ENCODE peak calls at places on chromosomes 5 and 9, in nine cellular contexts. Z is SK-MEL-5; Q is NCI-H774; J is stimulated activated CD4-positive, alpha-beta T cell treated with anti-CD3 and anti-CD28 coated beads, Interleukin-2, amount 100 ng/mL, for 48 hours; R is HCT116; F is CD4-positive, alpha-beta memory T cell; U is WTC11; P is spleen; A is AG10803. G is an unnamed sample.

GRCh38 chr9:121316852-121317373 is 49.0 kb downstream of the GSN start:
- DNase-seq in Z (no peak), Q (no peak), J (no peak), R (no peak), F (no peak), U (no peak), P (peak), A (no peak), G (no peak)

GRCh38 chr9:97528529-97529230 is 27.2 kb downstream of the TMOD1 start:
- DNase-seq in Z (peak), Q (no peak), J (no peak), R (no peak), F (no peak), U (peak), P (no peak), A (no peak), G (no peak)

GRCh38 chr9:5953743-5954707 is 61.4 kb downstream of the RANBP6 start:
- DNase-seq in Z (peak), Q (peak), J (no peak), R (no peak), F (no peak), U (no peak), P (no peak), A (no peak), G (no peak)

GRCh38 chr5:154765396-154765925 is 10.3 kb downstream of the LARP1 start:
- DNase-seq in Z (no peak), Q (no peak), J (no peak), R (no peak), F (no peak), U (no peak), P (no peak), A (no peak), G (no peak)

GRCh38 chr5:151699071-151699901 is 12.6 kb upstream of the SPARC start:
- DNase-seq in Z (no peak), Q (no peak), J (no peak), R (no peak), F (no peak), U (no peak), P (no peak), A (peak), G (no peak)

GRCh38 chr5:139961435-139962157 is 81.5 kb downstream of the NRG2 start:
- DNase-seq in Z (no peak), Q (no peak), J (no peak), R (no peak), F (no peak), U (no peak), P (no peak), A (no peak), G (no peak)

GRCh38 chr5:65137631-65138030 is 344.1 kb downstream of the ADAMTS6 start:
- DNase-seq in Z (no peak), Q (no peak), J (no peak), R (no peak), F (no peak), U (no peak), P (no peak), A (no peak), G (no peak)

GRCh38 chr5:133396724-133397123 is 215.6 kb downstream of the FSTL4 start:
- DNase-seq in Z (no peak), Q (no peak), J (no peak), R (no peak), F (no peak), U (no peak), P (peak), A (no peak), G (no peak)

GRCh38 chr9:34408173-34408572 is 31.5 kb upstream of the MYORG start:
- DNase-seq in Z (no peak), Q (no peak), J (no peak), R (no peak), F (no peak), U (no peak), P (no peak), A (no peak), G (no peak)

GRCh38 chr5:66872688-66873333 is 276.6 kb downstream of the MAST4 start:
- DNase-seq in Z (no peak), Q (no peak), J (no peak), R (no peak), F (no peak), U (no peak), P (no peak), A (no peak), G (no peak)

GRCh38 chr5:21424907-21425306 is 1428.2 kb downstream of the CDH12 start:
- DNase-seq in Z (peak), Q (no peak), J (no peak), R (no peak), F (no peak), U (no peak), P (no peak), A (no peak), G (no peak)

GRCh38 chr9:93292664-93293328 is 108.9 kb downstream of the WNK2 start:
- DNase-seq in Z (no peak), Q (no peak), J (no peak), R (no peak), F (no peak), U (no peak), P (peak), A (no peak), G (no peak)

GRCh38 chr5:108786806-108787483 is 39.2 kb downstream of the FER start:
- DNase-seq in Z (no peak), Q (no peak), J (no peak), R (no peak), F (no peak), U (no peak), P (no peak), A (no peak), G (no peak)

GRCh38 chr9:110059461-110059860 is 148.5 kb downstream of the C9orf152 start:
- DNase-seq in Z (no peak), Q (no peak), J (no peak), R (no peak), F (no peak), U (no peak), P (no peak), A (no peak), G (no peak)

GRCh38 chr9:130183133-130183762 is 11.0 kb downstream of the NCS1 start:
- DNase-seq in Z (peak), Q (no peak), J (no peak), R (no peak), F (no peak), U (no peak), P (no peak), A (peak), G (no peak)

GRCh38 chr5:90408571-90409317 is 812 bp downstream of the CETN3 start:
- DNase-seq in Z (peak), Q (no peak), J (no peak), R (no peak), F (no peak), U (no peak), P (no peak), A (no peak), G (no peak)

G was measured in iPS DF 6.9.